ENCODE peak calls at places on chromosome X, in four cellular contexts. G is A549, D is HepG2, K is H1. V is an unnamed sample.

GRCh38 chrX:150690126-150690525 is 3.1 kb upstream of the MTMR1 start:
- DNase-seq in G (peak; percentile 41), D (no peak), K (no peak), V (peak; percentile 92)

GRCh38 chrX:153519569-153520285 is 2.3 kb downstream of the ATP2B3 start:
- DNase-seq in G (no peak), D (no peak), K (no peak), V (peak; percentile 55)

GRCh38 chrX:134712272-134712671 is 54.0 kb upstream of the PLAC1 start:
- DNase-seq in G (no peak), D (no peak), K (no peak), V (no peak)

GRCh38 chrX:109590176-109590575 is 34.8 kb downstream of the KCNE5 start:
- DNase-seq in G (no peak), D (no peak), K (no peak), V (no peak)

GRCh38 chrX:37871626-37872302 is 24.4 kb upstream of the DYNLT3 start:
- DNase-seq in G (peak; percentile 52), D (no peak), K (no peak), V (peak; percentile 93)

GRCh38 chrX:53193093-53193492 is 31.9 kb downstream of the KDM5C start:
- DNase-seq in G (no peak), D (no peak), K (no peak), V (no peak)

GRCh38 chrX:12497832-12498591 is 293.2 kb upstream of the PRPS2 start:
- DNase-seq in G (peak; percentile 4), D (no peak), K (peak; percentile 64), V (no peak)

GRCh38 chrX:74286950-74287349 is 17.0 kb upstream of the ZCCHC13 start:
- DNase-seq in G (peak; percentile 28), D (peak; percentile 1), K (no peak), V (peak; percentile 85)

GRCh38 chrX:24426340-24426913 is 38.7 kb upstream of the PDK3 start:
- DNase-seq in G (peak; percentile 2), D (peak; percentile 29), K (no peak), V (peak; percentile 12)

GRCh38 chrX:47831788-47832187 is 4.9 kb upstream of the ZNF81 start:
- DNase-seq in G (peak; percentile 58), D (peak; percentile 29), K (peak; percentile 52), V (peak; percentile 18)

GRCh38 chrX:29617276-29617675 is 598.1 kb upstream of the MAGEB2 start:
- DNase-seq in G (no peak), D (no peak), K (no peak), V (peak; percentile 69)

GRCh38 chrX:95893632-95894031 is 791.0 kb upstream of the DIAPH2 start:
- DNase-seq in G (no peak), D (no peak), K (no peak), V (no peak)

GRCh38 chrX:153781428-153782047 is 697 bp downstream of the SRPK3 start:
- DNase-seq in G (no peak), D (no peak), K (no peak), V (no peak)

GRCh38 chrX:66016905-66017658 is 22.8 kb downstream of the VSIG4 start:
- DNase-seq in G (no peak), D (no peak), K (no peak), V (no peak)

GRCh38 chrX:110397353-110397752 is 38.7 kb downstream of the RTL9 start:
- DNase-seq in G (no peak), D (no peak), K (no peak), V (no peak)

GRCh38 chrX:103774070-103774642 is 2.5 kb upstream of the PLP1 start:
- DNase-seq in G (peak; percentile 42), D (peak; percentile 1), K (no peak), V (peak; percentile 52)

GRCh38 chrX:124346064-124346876 is at the start of gene SH2D1A:
- DNase-seq in G (no peak), D (no peak), K (no peak), V (no peak)
- TF ChIP-seq USF2 in G (no peak), D (no peak), K (no peak), V (no peak)

GRCh38 chrX:16617382-16617781 is 32.6 kb upstream of the S100G start:
- DNase-seq in G (no peak), D (no peak), K (no peak), V (no peak)

GRCh38 chrX:16618422-16618821 is 31.5 kb upstream of the S100G start:
- DNase-seq in G (no peak), D (no peak), K (no peak), V (no peak)

GRCh38 chrX:16610121-16610565 is 39.8 kb upstream of the S100G start:
- DNase-seq in G (no peak), D (no peak), K (no peak), V (peak; percentile 74)

GRCh38 chrX:16612257-16612987 is 37.5 kb upstream of the S100G start:
- DNase-seq in G (no peak), D (no peak), K (no peak), V (no peak)
- TF ChIP-seq MAFK in G (no peak), D (no peak), K (no peak), V (no peak)

DNA sequence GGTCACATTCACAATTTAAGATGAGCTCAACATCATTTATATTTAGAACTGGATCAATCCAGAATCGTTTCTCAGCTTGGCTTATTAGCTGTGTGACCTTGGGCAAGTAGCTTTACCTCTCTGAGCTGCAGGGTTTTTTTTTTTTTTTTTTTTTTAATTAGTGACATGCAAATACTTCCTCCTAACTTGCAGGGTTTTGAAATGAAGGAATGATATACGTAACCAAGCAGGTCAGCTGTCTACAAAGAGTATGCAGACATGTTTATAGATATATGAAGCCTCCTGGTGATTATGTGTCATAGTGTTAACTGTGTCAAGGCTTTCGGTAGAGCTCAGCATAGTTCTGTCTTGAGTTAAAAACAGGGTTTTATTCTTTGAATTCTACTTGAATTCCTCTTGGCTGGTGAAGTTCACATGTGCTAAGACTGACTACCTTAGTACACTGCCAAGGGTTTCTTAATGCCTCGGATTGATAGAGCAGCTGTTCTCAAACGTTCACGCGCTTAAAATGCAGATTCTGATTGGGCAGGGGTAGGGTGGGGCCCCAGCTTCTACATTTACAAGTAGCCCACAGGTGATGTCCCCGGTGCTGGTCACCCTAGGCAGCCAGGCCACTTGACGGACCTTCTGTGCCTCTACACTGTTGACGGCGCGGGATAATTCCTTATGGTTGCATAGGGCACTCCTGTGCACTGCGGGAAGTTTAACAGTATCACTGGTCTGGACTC is 645 bp upstream of the STS start:
- DNase-seq in G (peak; percentile 35), D (no peak), K (no peak), V (no peak)
- TF ChIP-seq USF2 in G (no peak), D (no peak), K (no peak), V (no peak)

GRCh38 chrX:119684916-119685224 is 8.1 kb downstream of the SEPTIN6 start:
- DNase-seq in G (no peak), D (no peak), K (no peak), V (no peak)

GRCh38 chrX:119686087-119686639 is 6.8 kb downstream of the SEPTIN6 start:
- DNase-seq in G (no peak), D (no peak), K (no peak), V (no peak)

GRCh38 chrX:119685225-119686066 is 7.5 kb downstream of the SEPTIN6 start:
- DNase-seq in G (no peak), D (no peak), K (no peak), V (no peak)

GRCh38 chrX:119677654-119677981 is 15.3 kb downstream of the SEPTIN6 start:
- DNase-seq in G (no peak), D (no peak), K (no peak), V (no peak)

DNA sequence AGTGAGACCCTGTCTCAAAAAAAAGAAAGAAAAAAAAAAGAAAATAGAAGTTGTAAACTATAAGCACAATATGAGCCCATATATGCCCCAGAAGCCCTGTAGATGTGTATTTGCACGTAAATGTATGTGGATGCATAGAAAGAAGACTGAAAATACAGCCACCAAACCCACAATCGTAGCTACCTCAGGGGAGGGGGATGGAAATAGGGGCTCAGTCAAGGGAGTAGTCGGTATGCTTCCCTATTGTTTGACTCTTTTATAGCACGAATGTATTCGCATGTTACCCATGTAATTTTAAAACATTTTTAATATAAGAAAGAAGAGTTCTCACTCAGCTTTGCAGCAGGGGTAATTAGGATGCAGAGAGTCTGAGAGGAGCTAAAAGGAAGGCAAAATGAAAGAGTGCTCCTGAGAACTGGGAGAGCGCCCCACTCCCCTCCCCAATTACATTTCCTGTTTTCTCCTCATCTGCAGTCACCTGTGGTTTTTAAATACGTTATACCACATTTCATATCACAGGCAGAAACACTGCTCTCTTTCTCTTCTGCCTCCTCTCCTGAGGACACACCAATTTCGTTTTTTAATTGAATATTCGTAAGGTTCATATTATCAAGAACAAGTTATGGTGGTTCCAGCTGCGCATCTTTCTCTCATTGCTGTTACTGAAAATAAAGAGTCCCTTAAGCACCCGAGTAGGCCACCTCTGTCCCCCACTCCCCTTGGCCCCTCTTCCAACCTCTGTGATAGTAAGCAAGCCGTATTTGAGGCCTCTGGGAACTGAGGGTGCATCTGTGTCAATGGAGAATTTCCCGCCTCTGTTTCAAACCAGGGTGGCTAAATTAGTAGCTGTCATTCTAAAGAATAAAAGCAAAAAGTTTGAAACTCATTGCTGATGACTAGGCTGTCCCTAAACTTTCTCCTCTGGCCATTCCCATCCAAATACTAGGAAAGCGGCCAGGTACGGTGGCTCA is 10.7 kb downstream of the SEPTIN6 start:
- DNase-seq in G (no peak), D (no peak), K (no peak), V (no peak)
- TF ChIP-seq MAFK in G (no peak), D (no peak), K (no peak), V (no peak)

GRCh38 chrX:107729558-107730297 is 45.9 kb downstream of the TSC22D3 start:
- DNase-seq in G (no peak), D (no peak), K (no peak), V (no peak)

GRCh38 chrX:107728342-107729099 is 47.1 kb downstream of the TSC22D3 start:
- DNase-seq in G (no peak), D (no peak), K (no peak), V (no peak)

GRCh38 chrX:107725761-107726555 is 49.6 kb downstream of the TSC22D3 start:
- DNase-seq in G (peak; percentile 66), D (no peak), K (no peak), V (no peak)

GRCh38 chrX:107724653-107725052 is 50.9 kb downstream of the TSC22D3 start:
- DNase-seq in G (no peak), D (no peak), K (no peak), V (no peak)

GRCh38 chrX:107726809-107727534 is 48.6 kb downstream of the TSC22D3 start:
- DNase-seq in G (peak; percentile 47), D (peak; percentile 12), K (no peak), V (no peak)
- TF ChIP-seq USF2 in G (no peak), D (no peak), K (no peak), V (no peak)

GRCh38 chrX:19554786-19555185 is 39.5 kb upstream of the MAP3K15 start:
- DNase-seq in G (no peak), D (no peak), K (no peak), V (peak; percentile 83)
- TF ChIP-seq MAFK in G (no peak), D (no peak), K (no peak), V (no peak)

GRCh38 chrX:69070949-69071650 is 94.2 kb downstream of the PJA1 start:
- DNase-seq in G (no peak), D (no peak), K (no peak), V (no peak)
- TF ChIP-seq USF2 in G (no peak), D (no peak), K (no peak), V (no peak)

GRCh38 chrX:96906741-96907140 is 23.0 kb downstream of the RPA4 start:
- DNase-seq in G (peak; percentile 5), D (no peak), K (no peak), V (peak; percentile 25)
- TF ChIP-seq MAFK in G (no peak), D (no peak), K (no peak), V (no peak)

V was measured in IMR-90.